ENCODE peak calls at places on chromosome 9, in six cellular contexts. K is WTC11, J is GM23338, Q is HepG2, B is IMR-90, X is adrenal gland. E is an unnamed sample.

GRCh38 chr9:96025995-96026572 is 150.6 kb downstream of the ERCC6L2 start:
- DNase-seq in K (peak), J (peak), Q (no peak), B (no peak), X (no peak), E (peak)

GRCh38 chr9:84254972-84255371 is 85.6 kb downstream of the SLC28A3 start:
- DNase-seq in K (no peak), J (no peak), Q (no peak), B (no peak), X (no peak), E (no peak)

GRCh38 chr9:68750179-68750685 is 45.2 kb downstream of the PIP5K1B start:
- DNase-seq in K (no peak), J (no peak), Q (no peak), B (no peak), X (no peak), E (no peak)

GRCh38 chr9:117492476-117492875 is 77.6 kb upstream of the ASTN2 start:
- DNase-seq in K (no peak), J (no peak), Q (no peak), B (no peak), X (no peak), E (no peak)

GRCh38 chr9:132750668-132751067 is 80.4 kb downstream of the GTF3C4 start:
- DNase-seq in K (no peak), J (no peak), Q (no peak), B (no peak), X (no peak), E (no peak)

GRCh38 chr9:116368680-116369079 is 215.1 kb downstream of the PAPPA start:
- DNase-seq in K (no peak), J (no peak), Q (no peak), B (no peak), X (no peak), E (no peak)

GRCh38 chr9:115672477-115673316 is 480.9 kb upstream of the PAPPA start:
- DNase-seq in K (no peak), J (peak), Q (peak), B (peak), X (no peak), E (no peak)

GRCh38 chr9:116395409-116396037 is 241.9 kb downstream of the PAPPA start:
- DNase-seq in K (no peak), J (no peak), Q (no peak), B (no peak), X (no peak), E (no peak)

GRCh38 chr9:102985162-102985900 is 9.8 kb upstream of the CYLC2 start:
- DNase-seq in K (no peak), J (no peak), Q (no peak), B (no peak), X (no peak), E (no peak)

GRCh38 chr9:127223810-127224177 is 40.8 kb upstream of the GARNL3 start:
- DNase-seq in K (peak), J (no peak), Q (no peak), B (no peak), X (no peak), E (peak)

GRCh38 chr9:127224178-127224882 is 40.2 kb upstream of the GARNL3 start:
- DNase-seq in K (peak), J (peak), Q (peak), B (peak), X (peak), E (peak)

GRCh38 chr9:127225747-127226646 is 38.6 kb upstream of the GARNL3 start:
- DNase-seq in K (no peak), J (peak), Q (no peak), B (peak), X (peak), E (no peak)

GRCh38 chr9:127223266-127223665 is 41.3 kb upstream of the GARNL3 start:
- DNase-seq in K (no peak), J (no peak), Q (no peak), B (no peak), X (peak), E (no peak)

DNA sequence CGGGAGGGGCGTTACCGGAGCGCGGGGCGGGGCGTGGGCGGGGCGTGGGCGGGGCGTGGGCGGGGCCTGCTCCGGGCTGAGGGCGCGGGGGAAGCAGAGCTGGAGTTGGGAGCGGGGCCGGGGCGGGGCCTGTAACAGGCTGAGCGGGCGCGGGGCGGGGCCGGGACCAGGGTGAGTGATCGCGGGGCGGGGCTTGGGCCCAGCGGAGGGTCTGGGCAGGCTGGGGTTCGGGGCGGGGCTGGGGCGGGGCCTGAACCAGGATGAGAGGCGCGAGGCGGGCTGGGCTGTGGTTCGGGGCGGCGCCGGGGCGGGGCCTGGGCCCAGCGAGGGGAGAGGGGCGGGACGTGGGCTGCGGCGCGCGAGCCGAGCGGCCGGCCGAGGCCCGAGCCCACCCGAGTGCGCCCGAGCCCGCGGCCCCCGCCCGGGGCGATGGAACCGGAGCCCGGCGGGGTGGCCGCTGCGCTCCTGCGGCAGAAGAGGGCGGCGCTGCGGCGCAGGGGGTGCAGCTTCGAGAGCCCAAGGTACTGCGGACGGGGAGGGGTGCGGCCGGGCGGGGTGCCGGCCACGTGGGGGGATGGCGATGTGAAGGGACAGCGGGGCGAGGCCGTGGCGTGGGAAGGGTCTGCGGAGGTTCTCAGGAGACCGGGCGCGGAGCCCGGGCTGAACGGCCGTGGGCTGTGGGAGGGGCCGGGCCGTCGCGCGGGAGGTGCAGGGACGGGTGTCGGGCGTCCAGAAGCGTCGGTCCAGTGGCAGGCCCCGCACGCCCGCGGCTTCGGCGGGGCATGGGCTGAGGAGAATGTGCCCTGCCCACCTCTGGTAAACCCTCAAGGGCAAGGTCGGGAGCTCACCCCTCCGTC is 39.5 kb upstream of the GARNL3 start:
- DNase-seq in K (peak), J (peak), Q (peak), B (peak), X (peak), E (peak)
- TF ChIP-seq CTCF in K (no peak), J (no peak), Q (peak), B (no peak), X (no peak), E (no peak)

GRCh38 chr9:12856608-12857007 is 81.8 kb downstream of the LURAP1L start:
- DNase-seq in K (peak), J (peak), Q (no peak), B (no peak), X (no peak), E (no peak)
- TF ChIP-seq CTCF in K (no peak), J (no peak), Q (no peak), B (no peak), X (no peak), E (no peak)

GRCh38 chr9:114372971-114373591 is 14.7 kb downstream of the AKNA start:
- DNase-seq in K (no peak), J (no peak), Q (no peak), B (no peak), X (peak), E (peak)
- TF ChIP-seq CTCF in K (no peak), J (no peak), Q (no peak), B (no peak), X (no peak), E (no peak)

DNA sequence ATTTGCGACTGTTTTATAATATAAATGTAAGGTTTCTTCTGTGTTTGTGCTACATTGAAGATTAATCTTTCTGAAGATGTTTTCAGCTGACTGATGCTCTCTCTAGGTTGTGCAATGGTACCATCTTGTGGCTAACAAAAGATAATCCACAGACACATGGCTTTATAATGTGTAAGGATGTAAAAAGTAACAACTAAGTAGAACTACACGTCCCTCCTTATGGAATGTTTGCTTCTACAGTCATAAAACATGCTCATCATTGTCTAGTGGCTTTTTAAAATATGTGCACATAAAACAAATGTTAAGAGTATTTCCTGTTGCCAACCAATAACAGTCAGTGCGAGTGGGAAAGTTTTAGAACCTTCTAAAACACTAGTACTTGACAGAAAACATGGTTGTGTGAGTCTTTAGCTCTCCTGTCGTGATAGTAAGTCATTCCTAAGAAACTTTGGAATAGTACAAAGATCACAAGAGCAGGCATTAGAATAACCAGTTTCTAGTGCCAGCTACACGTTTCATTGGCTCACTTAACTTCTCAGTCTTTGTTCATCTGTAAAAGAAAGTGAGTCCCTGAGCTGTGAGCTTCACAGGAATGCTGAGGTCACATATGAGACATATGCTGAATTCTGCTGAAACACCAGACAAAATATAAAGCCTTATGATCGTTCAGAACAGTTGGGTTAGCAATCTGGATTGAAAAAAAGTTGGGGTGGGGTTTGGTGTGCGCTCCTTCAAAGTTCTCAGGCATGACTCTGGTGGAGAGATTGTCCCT is 75.7 kb upstream of the GLIS3 start:
- DNase-seq in K (no peak), J (peak), Q (no peak), B (peak), X (no peak), E (no peak)
- TF ChIP-seq CTCF in K (no peak), J (peak), Q (peak), B (peak), X (peak), E (no peak)

GRCh38 chr9:137968235-137968634 is 90.7 kb downstream of the CACNA1B start:
- DNase-seq in K (no peak), J (peak), Q (no peak), B (no peak), X (peak), E (no peak)
- TF ChIP-seq CTCF in K (no peak), J (peak), Q (no peak), B (no peak), X (no peak), E (no peak)

DNA sequence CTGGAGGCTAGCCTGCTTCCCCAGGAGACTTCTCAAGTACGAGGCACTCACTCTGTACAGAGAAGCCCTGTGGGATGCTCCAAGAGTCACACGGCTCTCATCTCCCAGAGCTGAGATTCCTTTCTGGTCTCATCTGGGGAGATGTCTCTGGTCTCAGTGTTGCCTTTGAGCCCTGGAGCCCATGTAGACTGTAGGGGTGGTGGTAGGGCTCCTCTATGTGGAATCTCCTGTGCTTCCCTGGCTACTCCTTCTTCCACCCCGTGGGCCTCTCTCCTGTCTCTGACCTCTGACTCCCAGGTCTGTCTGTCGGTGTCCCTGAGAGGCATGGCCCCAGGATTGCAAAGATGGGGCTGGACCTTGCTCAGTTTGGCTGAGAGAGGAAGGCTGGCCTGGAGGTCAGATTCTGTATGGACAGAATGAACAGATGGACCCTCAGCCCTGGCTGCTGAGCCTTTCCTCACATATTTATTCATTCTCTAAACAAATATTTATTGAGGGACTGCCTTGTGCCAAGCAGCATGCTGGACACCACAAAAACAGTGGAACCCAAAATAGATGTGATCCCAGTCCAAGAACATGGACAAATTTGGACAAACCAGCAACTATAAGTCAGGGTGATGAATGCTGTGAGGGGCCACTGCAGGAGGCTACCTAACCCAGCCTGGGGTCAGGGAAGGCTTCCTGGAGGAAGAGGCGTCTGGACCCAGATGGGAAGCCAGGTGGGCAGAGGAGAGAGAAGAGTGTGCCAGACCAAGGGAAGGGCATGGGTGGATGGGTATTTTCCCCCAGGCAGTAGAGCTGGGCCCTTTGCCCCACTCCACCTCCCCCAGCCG is 2.5 kb downstream of the CCL19 start:
- DNase-seq in K (no peak), J (no peak), Q (peak), B (no peak), X (no peak), E (no peak)
- TF ChIP-seq CTCF in K (no peak), J (no peak), Q (peak), B (no peak), X (no peak), E (no peak)

GRCh38 chr9:108412755-108413154 is 443.0 kb downstream of the ACTL7B start:
- DNase-seq in K (peak), J (peak), Q (no peak), B (peak), X (no peak), E (peak)

GRCh38 chr9:108411632-108412031 is 444.2 kb downstream of the ACTL7B start:
- DNase-seq in K (no peak), J (no peak), Q (no peak), B (no peak), X (no peak), E (no peak)

GRCh38 chr9:108410161-108410560 is 445.6 kb downstream of the ACTL7B start:
- DNase-seq in K (no peak), J (no peak), Q (no peak), B (no peak), X (no peak), E (no peak)
- TF ChIP-seq CTCF in K (no peak), J (no peak), Q (no peak), B (no peak), X (no peak), E (no peak)

GRCh38 chr9:124121725-124122124 is 110.2 kb downstream of the LHX2 start:
- DNase-seq in K (no peak), J (no peak), Q (no peak), B (no peak), X (no peak), E (no peak)

GRCh38 chr9:124120272-124120671 is 108.7 kb downstream of the LHX2 start:
- DNase-seq in K (no peak), J (no peak), Q (no peak), B (no peak), X (no peak), E (no peak)

GRCh38 chr9:124122321-124122720 is 110.8 kb downstream of the LHX2 start:
- DNase-seq in K (no peak), J (no peak), Q (no peak), B (peak), X (no peak), E (no peak)

GRCh38 chr9:124124729-124125589 is 113.4 kb downstream of the LHX2 start:
- DNase-seq in K (no peak), J (no peak), Q (no peak), B (no peak), X (no peak), E (no peak)

GRCh38 chr9:124122813-124123462 is 111.4 kb downstream of the LHX2 start:
- DNase-seq in K (no peak), J (no peak), Q (no peak), B (peak), X (no peak), E (no peak)
- TF ChIP-seq CTCF in K (no peak), J (peak), Q (peak), B (peak), X (no peak), E (no peak)

GRCh38 chr9:131697097-131697496 is 42.8 kb downstream of the RAPGEF1 start:
- DNase-seq in K (no peak), J (peak), Q (no peak), B (peak), X (peak), E (no peak)
- TF ChIP-seq CTCF in K (no peak), J (no peak), Q (no peak), B (peak), X (peak), E (no peak)

E was measured in endothelial cell.